ENCODE peak calls at places on chromosomes 7 and 10, in four cellular contexts. Z, O, R and H are unnamed samples.

GRCh38 chr7:137418841-137419240 is 75.3 kb upstream of the PTN start:
- DNase-seq in Z (no peak), O (no peak), R (no peak), H (no peak)

GRCh38 chr10:23543696-23544095 is 104.8 kb downstream of the OTUD1 start:
- DNase-seq in Z (no peak), O (no peak), R (no peak), H (no peak)

GRCh38 chr7:37312608-37313007 is 136.1 kb downstream of the ELMO1 start:
- DNase-seq in Z (no peak), O (no peak), R (no peak), H (no peak)

GRCh38 chr7:121714559-121715303 is 158.2 kb upstream of the PTPRZ1 start:
- DNase-seq in Z (no peak), O (no peak), R (no peak), H (no peak)

GRCh38 chr7:139358541-139359365 is 941 bp upstream of the LUC7L2 start:
- DNase-seq in Z (peak), O (no peak), R (peak), H (no peak)

GRCh38 chr7:158500651-158501052 is 87.0 kb downstream of the PTPRN2 start:
- DNase-seq in Z (no peak), O (no peak), R (no peak), H (no peak)

GRCh38 chr10:653991-654646 is 35.3 kb downstream of the DIP2C start:
- DNase-seq in Z (no peak), O (no peak), R (no peak), H (no peak)

GRCh38 chr7:24284699-24285506 is 913 bp downstream of the NPY start:
- DNase-seq in Z (no peak), O (no peak), R (no peak), H (no peak)

GRCh38 chr7:151626422-151627115 is 106.9 kb upstream of the RHEB start:
- DNase-seq in Z (no peak), O (no peak), R (peak), H (peak)

GRCh38 chr7:32762894-32763293 is 128.7 kb downstream of the KBTBD2 start:
- DNase-seq in Z (no peak), O (no peak), R (no peak), H (no peak)

GRCh38 chr10:91528080-91528479 is 104.8 kb downstream of the PPP1R3C start:
- DNase-seq in Z (no peak), O (no peak), R (no peak), H (no peak)

GRCh38 chr10:52443419-52444388 is 129.6 kb downstream of the DKK1 start:
- DNase-seq in Z (no peak), O (no peak), R (peak), H (peak)

GRCh38 chr10:131726967-131727366 is 173.8 kb upstream of the PPP2R2D start:
- DNase-seq in Z (peak), O (no peak), R (no peak), H (no peak)

GRCh38 chr7:82109288-82109687 is 334.3 kb downstream of the CACNA2D1 start:
- DNase-seq in Z (no peak), O (no peak), R (no peak), H (peak)